ENCODE peak calls at places on chromosome 4, in six cellular contexts. S is A549, J is WTC11, F is HepG2, L is K562, V is H1. O is an unnamed sample.

GRCh38 chr4:174193438-174194015 is 89.9 kb downstream of the FBXO8 start:
- DNase-seq in S (peak; percentile 6), J (no peak), F (no peak), L (peak; percentile 19), V (no peak), O (no peak)

GRCh38 chr4:42359686-42360085 is 37.6 kb upstream of the SHISA3 start:
- DNase-seq in S (no peak), J (no peak), F (no peak), L (no peak), V (no peak), O (peak; percentile 46)

GRCh38 chr4:1239949-1240305 is 9.0 kb downstream of the CTBP1 start:
- DNase-seq in S (no peak), J (no peak), F (no peak), L (no peak), V (no peak), O (no peak)

GRCh38 chr4:5618051-5619010 is 90.0 kb downstream of the EVC2 start:
- DNase-seq in S (no peak), J (no peak), F (no peak), L (no peak), V (no peak), O (no peak)

GRCh38 chr4:59655996-59656395 is 1544.1 kb upstream of the ADGRL3 start:
- DNase-seq in S (no peak), J (no peak), F (no peak), L (no peak), V (no peak), O (no peak)

GRCh38 chr4:153757407-153757806 is 2.4 kb downstream of the RNF175 start:
- DNase-seq in S (no peak), J (no peak), F (no peak), L (no peak), V (no peak), O (no peak)

GRCh38 chr4:121140712-121141111 is 23.4 kb downstream of the TNIP3 start:
- DNase-seq in S (no peak), J (no peak), F (no peak), L (no peak), V (no peak), O (no peak)

GRCh38 chr4:143076723-143077122 is 108.0 kb upstream of the USP38 start:
- DNase-seq in S (no peak), J (no peak), F (no peak), L (no peak), V (no peak), O (no peak)

GRCh38 chr4:127732623-127733199 is 2.5 kb downstream of the SLC25A31 start:
- DNase-seq in S (peak; percentile 33), J (no peak), F (peak; percentile 35), L (no peak), V (no peak), O (peak; percentile 59)

DNA sequence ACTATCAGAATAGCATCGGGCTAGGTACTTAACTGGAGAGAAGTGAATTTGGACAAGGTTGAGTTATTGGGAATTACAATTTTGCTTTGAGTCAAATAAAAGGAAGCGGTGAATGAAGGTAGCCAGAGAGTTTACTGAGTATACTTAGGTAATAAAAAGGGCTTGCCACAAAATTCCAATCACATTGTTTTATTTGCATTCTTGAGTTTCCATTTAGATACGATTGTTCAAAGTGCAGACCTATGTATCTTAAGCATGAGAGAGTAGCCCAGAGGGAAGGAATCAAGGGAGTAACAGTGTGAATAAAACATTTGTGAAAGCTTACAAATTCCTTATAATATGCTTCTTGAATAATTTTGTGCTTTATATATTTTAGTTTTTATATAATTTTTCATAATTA is 102.5 kb upstream of the NDST4 start:
- DNase-seq in S (no peak), J (no peak), F (no peak), L (no peak), V (no peak), O (no peak)
- TF ChIP-seq JUN in S (no peak), J (no peak), F (no peak), L (no peak), V (no peak), O (no peak)

GRCh38 chr4:53920883-53921282 is 143.5 kb downstream of the CHIC2 start:
- DNase-seq in S (no peak), J (no peak), F (no peak), L (no peak), V (no peak), O (no peak)

GRCh38 chr4:53917719-53918118 is 146.7 kb downstream of the CHIC2 start:
- DNase-seq in S (no peak), J (no peak), F (no peak), L (no peak), V (no peak), O (peak; percentile 16)

GRCh38 chr4:53921856-53922255 is 142.5 kb downstream of the CHIC2 start:
- DNase-seq in S (no peak), J (no peak), F (no peak), L (no peak), V (no peak), O (no peak)

GRCh38 chr4:53919605-53920004 is 144.8 kb downstream of the CHIC2 start:
- DNase-seq in S (no peak), J (no peak), F (no peak), L (no peak), V (no peak), O (no peak)

GRCh38 chr4:53920116-53920515 is 144.3 kb downstream of the CHIC2 start:
- DNase-seq in S (no peak), J (peak; percentile 13), F (no peak), L (no peak), V (no peak), O (no peak)
- TF ChIP-seq JUN in S (no peak), J (no peak), F (no peak), L (no peak), V (no peak), O (no peak)

DNA sequence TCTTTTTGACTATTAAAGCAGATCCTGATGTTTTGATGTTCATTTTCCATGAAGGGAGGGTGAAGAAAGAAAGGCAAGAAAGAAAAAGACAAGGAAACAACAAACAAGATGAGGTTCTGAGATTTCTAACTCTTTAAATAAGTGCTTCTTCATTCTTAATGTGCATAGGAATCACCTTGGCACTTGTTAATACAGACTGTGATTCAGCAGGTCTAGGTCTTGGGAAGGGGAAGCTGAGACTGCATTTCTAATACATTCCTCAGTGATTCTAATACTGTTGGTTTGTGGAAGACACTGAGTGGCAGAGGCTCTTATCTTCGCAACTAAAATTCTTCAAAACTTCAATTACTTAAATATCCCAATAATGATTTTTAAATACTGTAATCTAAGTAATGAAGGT is 95.2 kb upstream of the NAP1L5 start:
- DNase-seq in S (peak; percentile 3), J (no peak), F (no peak), L (no peak), V (no peak), O (peak; percentile 10)
- TF ChIP-seq JUN in S (no peak), J (no peak), F (no peak), L (no peak), V (no peak), O (no peak)

GRCh38 chr4:168695288-168695687 is 198.4 kb downstream of the PALLD start:
- DNase-seq in S (no peak), J (no peak), F (no peak), L (no peak), V (no peak), O (no peak)

GRCh38 chr4:168693750-168694470 is 197.1 kb downstream of the PALLD start:
- DNase-seq in S (no peak), J (no peak), F (no peak), L (no peak), V (no peak), O (peak; percentile 86)

GRCh38 chr4:168696828-168697227 is 200.0 kb downstream of the PALLD start:
- DNase-seq in S (no peak), J (no peak), F (no peak), L (no peak), V (no peak), O (no peak)

GRCh38 chr4:168691621-168692376 is 194.9 kb downstream of the PALLD start:
- DNase-seq in S (no peak), J (no peak), F (no peak), L (no peak), V (no peak), O (peak; percentile 28)

GRCh38 chr4:168694669-168695068 is 197.8 kb downstream of the PALLD start:
- DNase-seq in S (peak; percentile 65), J (no peak), F (no peak), L (no peak), V (no peak), O (peak; percentile 36)
- TF ChIP-seq JUN in S (no peak), J (no peak), F (no peak), L (no peak), V (no peak), O (no peak)